ENCODE peak calls at places on chromosomes 3 and 15, in ten cellular contexts. One of them, this sample, is unnamed. For H3K27me3, the result is how much of the 10 kb centered on the place peaks cover.

GRCh38 chr15:47477253-47477652 is 240.1 kb upstream of the SEMA6D start:
- DNase-seq in PC-3: no peak
- DNase-seq in dorsolateral prefrontal cortex: no peak
- DNase-seq in CD4-positive, CD25-positive, alpha-beta regulatory T cell: no peak
- DNase-seq in breast epithelium: no peak
- DNase-seq in GM06990: no peak
- DNase-seq in left ventricle myocardium inferior: no peak
- DNase-seq in psoas muscle: no peak
- DNase-seq in WERI-Rb-1: no peak
- DNase-seq in GM12878: no peak
- DNase-seq in this sample: no peak

GRCh38 chr15:70535071-70535954 is 228.0 kb downstream of the UACA start:
- DNase-seq in PC-3: no peak
- DNase-seq in dorsolateral prefrontal cortex: no peak
- DNase-seq in CD4-positive, CD25-positive, alpha-beta regulatory T cell: peak
- DNase-seq in breast epithelium: no peak
- DNase-seq in GM06990: no peak
- DNase-seq in left ventricle myocardium inferior: no peak
- DNase-seq in psoas muscle: no peak
- DNase-seq in WERI-Rb-1: no peak
- DNase-seq in GM12878: no peak
- DNase-seq in this sample: no peak

GRCh38 chr3:193912621-193913178 is 223.2 kb upstream of the HES1 start:
- DNase-seq in PC-3: no peak
- DNase-seq in dorsolateral prefrontal cortex: no peak
- DNase-seq in CD4-positive, CD25-positive, alpha-beta regulatory T cell: no peak
- DNase-seq in breast epithelium: no peak
- DNase-seq in GM06990: no peak
- DNase-seq in left ventricle myocardium inferior: no peak
- DNase-seq in psoas muscle: no peak
- DNase-seq in WERI-Rb-1: no peak
- DNase-seq in GM12878: no peak
- DNase-seq in this sample: no peak

GRCh38 chr3:59212128-59212764 is 162.4 kb upstream of the CFAP20DC start:
- DNase-seq in PC-3: peak
- DNase-seq in dorsolateral prefrontal cortex: no peak
- DNase-seq in CD4-positive, CD25-positive, alpha-beta regulatory T cell: peak
- DNase-seq in breast epithelium: no peak
- DNase-seq in GM06990: no peak
- DNase-seq in left ventricle myocardium inferior: no peak
- DNase-seq in psoas muscle: no peak
- DNase-seq in WERI-Rb-1: no peak
- DNase-seq in GM12878: peak
- DNase-seq in this sample: no peak

GRCh38 chr3:12993022-12993622 is 80.1 kb downstream of the IQSEC1 start:
- DNase-seq in PC-3: peak
- DNase-seq in dorsolateral prefrontal cortex: no peak
- DNase-seq in CD4-positive, CD25-positive, alpha-beta regulatory T cell: no peak
- DNase-seq in breast epithelium: no peak
- DNase-seq in GM06990: no peak
- DNase-seq in left ventricle myocardium inferior: peak
- DNase-seq in psoas muscle: no peak
- DNase-seq in WERI-Rb-1: no peak
- DNase-seq in GM12878: no peak
- DNase-seq in this sample: no peak

GRCh38 chr3:18389108-18389733 is 35.9 kb downstream of the SATB1 start:
- DNase-seq in PC-3: peak
- DNase-seq in dorsolateral prefrontal cortex: no peak
- DNase-seq in CD4-positive, CD25-positive, alpha-beta regulatory T cell: peak
- DNase-seq in breast epithelium: no peak
- DNase-seq in GM06990: no peak
- DNase-seq in left ventricle myocardium inferior: no peak
- DNase-seq in psoas muscle: no peak
- DNase-seq in WERI-Rb-1: no peak
- DNase-seq in GM12878: no peak
- DNase-seq in this sample: no peak

GRCh38 chr3:16945330-16945729 is 60.6 kb downstream of the PLCL2 start:
- DNase-seq in PC-3: peak
- DNase-seq in dorsolateral prefrontal cortex: no peak
- DNase-seq in CD4-positive, CD25-positive, alpha-beta regulatory T cell: no peak
- DNase-seq in breast epithelium: no peak
- DNase-seq in GM06990: no peak
- DNase-seq in left ventricle myocardium inferior: no peak
- DNase-seq in psoas muscle: no peak
- DNase-seq in WERI-Rb-1: no peak
- DNase-seq in GM12878: no peak
- DNase-seq in this sample: no peak

GRCh38 chr3:11199902-11200678 is 45.8 kb downstream of the HRH1 start:
- DNase-seq in PC-3: no peak
- DNase-seq in dorsolateral prefrontal cortex: no peak
- DNase-seq in CD4-positive, CD25-positive, alpha-beta regulatory T cell: no peak
- DNase-seq in breast epithelium: no peak
- DNase-seq in GM06990: no peak
- DNase-seq in left ventricle myocardium inferior: no peak
- DNase-seq in psoas muscle: no peak
- DNase-seq in WERI-Rb-1: no peak
- DNase-seq in GM12878: no peak
- DNase-seq in this sample: no peak

GRCh38 chr3:135751991-135752390 is 213.5 kb upstream of the PPP2R3A start:
- DNase-seq in PC-3: no peak
- DNase-seq in dorsolateral prefrontal cortex: no peak
- DNase-seq in CD4-positive, CD25-positive, alpha-beta regulatory T cell: no peak
- DNase-seq in breast epithelium: no peak
- DNase-seq in GM06990: no peak
- DNase-seq in left ventricle myocardium inferior: no peak
- DNase-seq in psoas muscle: no peak
- DNase-seq in WERI-Rb-1: no peak
- DNase-seq in GM12878: no peak
- DNase-seq in this sample: no peak
- H3K27me3 ChIP-seq in PC-3: under half
- H3K27me3 ChIP-seq in dorsolateral prefrontal cortex: under half
- H3K27me3 ChIP-seq in CD4-positive, CD25-positive, alpha-beta regulatory T cell: under half
- H3K27me3 ChIP-seq in breast epithelium: under half
- H3K27me3 ChIP-seq in GM06990: under half
- H3K27me3 ChIP-seq in left ventricle myocardium inferior: under half
- H3K27me3 ChIP-seq in psoas muscle: under half
- H3K27me3 ChIP-seq in WERI-Rb-1: under half
- H3K27me3 ChIP-seq in GM12878: under half
- H3K27me3 ChIP-seq in this sample: under half

GRCh38 chr15:29535952-29536351 is 266.3 kb upstream of the NSMCE3 start:
- DNase-seq in PC-3: no peak
- DNase-seq in dorsolateral prefrontal cortex: no peak
- DNase-seq in CD4-positive, CD25-positive, alpha-beta regulatory T cell: no peak
- DNase-seq in breast epithelium: no peak
- DNase-seq in GM06990: no peak
- DNase-seq in left ventricle myocardium inferior: no peak
- DNase-seq in psoas muscle: no peak
- DNase-seq in WERI-Rb-1: no peak
- DNase-seq in GM12878: no peak
- DNase-seq in this sample: no peak

GRCh38 chr15:29540479-29540878 is 270.9 kb upstream of the NSMCE3 start:
- DNase-seq in PC-3: no peak
- DNase-seq in dorsolateral prefrontal cortex: no peak
- DNase-seq in CD4-positive, CD25-positive, alpha-beta regulatory T cell: no peak
- DNase-seq in breast epithelium: no peak
- DNase-seq in GM06990: no peak
- DNase-seq in left ventricle myocardium inferior: no peak
- DNase-seq in psoas muscle: no peak
- DNase-seq in WERI-Rb-1: no peak
- DNase-seq in GM12878: no peak
- DNase-seq in this sample: no peak

GRCh38 chr15:29541309-29541708 is 271.7 kb upstream of the NSMCE3 start:
- DNase-seq in PC-3: no peak
- DNase-seq in dorsolateral prefrontal cortex: no peak
- DNase-seq in CD4-positive, CD25-positive, alpha-beta regulatory T cell: no peak
- DNase-seq in breast epithelium: no peak
- DNase-seq in GM06990: no peak
- DNase-seq in left ventricle myocardium inferior: no peak
- DNase-seq in psoas muscle: no peak
- DNase-seq in WERI-Rb-1: no peak
- DNase-seq in GM12878: no peak
- DNase-seq in this sample: no peak

GRCh38 chr15:29538110-29538509 is 268.5 kb upstream of the NSMCE3 start:
- DNase-seq in PC-3: no peak
- DNase-seq in dorsolateral prefrontal cortex: no peak
- DNase-seq in CD4-positive, CD25-positive, alpha-beta regulatory T cell: no peak
- DNase-seq in breast epithelium: no peak
- DNase-seq in GM06990: no peak
- DNase-seq in left ventricle myocardium inferior: no peak
- DNase-seq in psoas muscle: no peak
- DNase-seq in WERI-Rb-1: no peak
- DNase-seq in GM12878: no peak
- DNase-seq in this sample: no peak

GRCh38 chr15:29539736-29540135 is 270.1 kb upstream of the NSMCE3 start:
- DNase-seq in PC-3: no peak
- DNase-seq in dorsolateral prefrontal cortex: no peak
- DNase-seq in CD4-positive, CD25-positive, alpha-beta regulatory T cell: no peak
- DNase-seq in breast epithelium: no peak
- DNase-seq in GM06990: no peak
- DNase-seq in left ventricle myocardium inferior: no peak
- DNase-seq in psoas muscle: no peak
- DNase-seq in WERI-Rb-1: no peak
- DNase-seq in GM12878: no peak
- DNase-seq in this sample: no peak
- H3K27me3 ChIP-seq in PC-3: half or more
- H3K27me3 ChIP-seq in dorsolateral prefrontal cortex: under half
- H3K27me3 ChIP-seq in CD4-positive, CD25-positive, alpha-beta regulatory T cell: under half
- H3K27me3 ChIP-seq in breast epithelium: under half
- H3K27me3 ChIP-seq in GM06990: under half
- H3K27me3 ChIP-seq in left ventricle myocardium inferior: under half
- H3K27me3 ChIP-seq in psoas muscle: under half
- H3K27me3 ChIP-seq in WERI-Rb-1: half or more
- H3K27me3 ChIP-seq in GM12878: under half
- H3K27me3 ChIP-seq in this sample: under half

GRCh38 chr3:165193392-165194268 is 2.6 kb downstream of the SLITRK3 start:
- DNase-seq in PC-3: no peak
- DNase-seq in dorsolateral prefrontal cortex: no peak
- DNase-seq in CD4-positive, CD25-positive, alpha-beta regulatory T cell: no peak
- DNase-seq in breast epithelium: no peak
- DNase-seq in GM06990: no peak
- DNase-seq in left ventricle myocardium inferior: no peak
- DNase-seq in psoas muscle: no peak
- DNase-seq in WERI-Rb-1: no peak
- DNase-seq in GM12878: no peak
- DNase-seq in this sample: no peak

GRCh38 chr3:165194477-165195135 is 1.6 kb downstream of the SLITRK3 start:
- DNase-seq in PC-3: no peak
- DNase-seq in dorsolateral prefrontal cortex: no peak
- DNase-seq in CD4-positive, CD25-positive, alpha-beta regulatory T cell: no peak
- DNase-seq in breast epithelium: no peak
- DNase-seq in GM06990: no peak
- DNase-seq in left ventricle myocardium inferior: no peak
- DNase-seq in psoas muscle: no peak
- DNase-seq in WERI-Rb-1: no peak
- DNase-seq in GM12878: no peak
- DNase-seq in this sample: no peak

GRCh38 chr3:165196577-165197561 is 685 bp upstream of the SLITRK3 start:
- DNase-seq in PC-3: no peak
- DNase-seq in dorsolateral prefrontal cortex: no peak
- DNase-seq in CD4-positive, CD25-positive, alpha-beta regulatory T cell: no peak
- DNase-seq in breast epithelium: no peak
- DNase-seq in GM06990: no peak
- DNase-seq in left ventricle myocardium inferior: no peak
- DNase-seq in psoas muscle: peak
- DNase-seq in WERI-Rb-1: peak
- DNase-seq in GM12878: no peak
- DNase-seq in this sample: no peak

GRCh38 chr3:165195628-165196576 is at the start of gene SLITRK3:
- DNase-seq in PC-3: no peak
- DNase-seq in dorsolateral prefrontal cortex: no peak
- DNase-seq in CD4-positive, CD25-positive, alpha-beta regulatory T cell: no peak
- DNase-seq in breast epithelium: no peak
- DNase-seq in GM06990: no peak
- DNase-seq in left ventricle myocardium inferior: no peak
- DNase-seq in psoas muscle: no peak
- DNase-seq in WERI-Rb-1: peak
- DNase-seq in GM12878: no peak
- DNase-seq in this sample: no peak

DNA sequence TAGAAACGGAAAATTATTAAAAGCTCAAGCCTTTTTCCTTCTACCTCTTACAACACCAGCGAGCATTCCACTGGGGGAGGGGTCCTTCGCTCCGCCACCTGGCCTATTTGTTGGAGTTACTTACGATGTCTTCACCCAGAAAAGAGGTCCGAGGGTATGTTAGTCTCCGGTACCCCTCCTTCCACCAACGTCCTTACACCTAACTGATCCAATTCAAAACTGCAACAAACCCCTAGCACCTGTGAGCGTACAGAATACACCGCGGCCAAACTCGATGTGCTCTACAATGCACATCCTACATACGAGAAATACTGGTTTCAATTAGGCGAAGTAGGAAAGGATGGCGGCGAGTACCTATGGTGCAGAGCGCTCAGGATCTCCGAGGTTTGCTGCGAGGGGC is 958 bp downstream of the SLITRK3 start:
- DNase-seq in PC-3: no peak
- DNase-seq in dorsolateral prefrontal cortex: no peak
- DNase-seq in CD4-positive, CD25-positive, alpha-beta regulatory T cell: no peak
- DNase-seq in breast epithelium: no peak
- DNase-seq in GM06990: no peak
- DNase-seq in left ventricle myocardium inferior: no peak
- DNase-seq in psoas muscle: no peak
- DNase-seq in WERI-Rb-1: no peak
- DNase-seq in GM12878: no peak
- DNase-seq in this sample: no peak
- H3K27me3 ChIP-seq in PC-3: under half
- H3K27me3 ChIP-seq in dorsolateral prefrontal cortex: under half
- H3K27me3 ChIP-seq in CD4-positive, CD25-positive, alpha-beta regulatory T cell: under half
- H3K27me3 ChIP-seq in breast epithelium: under half
- H3K27me3 ChIP-seq in GM06990: under half
- H3K27me3 ChIP-seq in left ventricle myocardium inferior: half or more
- H3K27me3 ChIP-seq in psoas muscle: under half
- H3K27me3 ChIP-seq in WERI-Rb-1: under half
- H3K27me3 ChIP-seq in GM12878: under half
- H3K27me3 ChIP-seq in this sample: under half

GRCh38 chr3:57080171-57080570 is 19.7 kb downstream of the SPATA12 start:
- DNase-seq in PC-3: no peak
- DNase-seq in dorsolateral prefrontal cortex: no peak
- DNase-seq in CD4-positive, CD25-positive, alpha-beta regulatory T cell: no peak
- DNase-seq in breast epithelium: no peak
- DNase-seq in GM06990: no peak
- DNase-seq in left ventricle myocardium inferior: no peak
- DNase-seq in psoas muscle: no peak
- DNase-seq in WERI-Rb-1: no peak
- DNase-seq in GM12878: no peak
- DNase-seq in this sample: no peak

GRCh38 chr3:57079221-57079831 is 18.9 kb downstream of the SPATA12 start:
- DNase-seq in PC-3: peak
- DNase-seq in dorsolateral prefrontal cortex: no peak
- DNase-seq in CD4-positive, CD25-positive, alpha-beta regulatory T cell: no peak
- DNase-seq in breast epithelium: peak
- DNase-seq in GM06990: peak
- DNase-seq in left ventricle myocardium inferior: peak
- DNase-seq in psoas muscle: peak
- DNase-seq in WERI-Rb-1: peak
- DNase-seq in GM12878: no peak
- DNase-seq in this sample: peak

GRCh38 chr3:57077630-57078365 is 17.3 kb downstream of the SPATA12 start:
- DNase-seq in PC-3: no peak
- DNase-seq in dorsolateral prefrontal cortex: no peak
- DNase-seq in CD4-positive, CD25-positive, alpha-beta regulatory T cell: no peak
- DNase-seq in breast epithelium: no peak
- DNase-seq in GM06990: no peak
- DNase-seq in left ventricle myocardium inferior: no peak
- DNase-seq in psoas muscle: no peak
- DNase-seq in WERI-Rb-1: no peak
- DNase-seq in GM12878: no peak
- DNase-seq in this sample: no peak

GRCh38 chr3:57076422-57076951 is 16.0 kb downstream of the SPATA12 start:
- DNase-seq in PC-3: no peak
- DNase-seq in dorsolateral prefrontal cortex: no peak
- DNase-seq in CD4-positive, CD25-positive, alpha-beta regulatory T cell: no peak
- DNase-seq in breast epithelium: no peak
- DNase-seq in GM06990: no peak
- DNase-seq in left ventricle myocardium inferior: no peak
- DNase-seq in psoas muscle: no peak
- DNase-seq in WERI-Rb-1: no peak
- DNase-seq in GM12878: no peak
- DNase-seq in this sample: no peak

DNA sequence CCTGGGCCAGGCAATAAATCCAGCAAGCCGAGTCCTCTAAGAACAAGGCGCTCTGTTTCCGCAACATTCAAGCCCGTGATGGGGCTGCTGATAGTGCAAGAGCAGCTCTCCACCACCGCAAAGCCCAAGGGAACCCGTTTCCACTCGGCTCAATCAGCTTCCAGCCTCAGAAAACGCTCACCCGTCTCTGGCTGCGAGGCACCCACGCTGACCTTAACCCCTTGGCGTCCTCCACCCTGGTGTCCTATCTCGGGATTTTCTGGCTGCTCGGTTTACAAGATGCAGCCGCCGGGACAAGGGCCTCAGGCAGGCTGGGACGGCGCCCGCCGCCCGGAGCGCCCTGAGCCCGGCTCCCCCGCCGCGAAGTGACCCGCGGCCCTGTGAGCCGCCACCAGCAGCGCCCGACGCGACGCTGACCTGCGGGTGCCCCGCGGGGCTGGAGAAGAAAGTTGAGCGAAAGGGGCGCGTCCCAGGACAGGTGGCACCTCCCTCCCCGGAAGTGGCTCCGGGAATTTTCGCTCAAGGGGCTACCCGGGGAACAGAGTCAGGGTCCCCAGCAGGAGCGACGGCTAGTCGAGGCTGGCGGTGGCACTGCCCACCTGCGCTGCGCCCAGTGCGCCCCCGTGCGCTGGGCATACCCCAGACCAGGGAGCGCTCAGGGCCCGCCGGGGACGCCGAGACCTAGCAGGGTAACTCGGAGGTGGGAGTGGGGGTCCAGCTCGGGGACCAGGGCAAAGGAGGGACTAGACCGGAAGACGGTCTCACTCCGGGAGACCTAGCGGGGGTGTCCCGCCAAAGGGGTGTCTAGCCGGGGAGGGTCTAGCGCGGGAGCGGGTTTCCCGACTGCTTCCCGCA is 18.1 kb downstream of the SPATA12 start:
- DNase-seq in PC-3: peak
- DNase-seq in dorsolateral prefrontal cortex: peak
- DNase-seq in CD4-positive, CD25-positive, alpha-beta regulatory T cell: peak
- DNase-seq in breast epithelium: peak
- DNase-seq in GM06990: peak
- DNase-seq in left ventricle myocardium inferior: peak
- DNase-seq in psoas muscle: peak
- DNase-seq in WERI-Rb-1: peak
- DNase-seq in GM12878: no peak
- DNase-seq in this sample: peak
- H3K27me3 ChIP-seq in PC-3: under half
- H3K27me3 ChIP-seq in dorsolateral prefrontal cortex: under half
- H3K27me3 ChIP-seq in CD4-positive, CD25-positive, alpha-beta regulatory T cell: under half
- H3K27me3 ChIP-seq in breast epithelium: under half
- H3K27me3 ChIP-seq in GM06990: under half
- H3K27me3 ChIP-seq in left ventricle myocardium inferior: under half
- H3K27me3 ChIP-seq in psoas muscle: under half
- H3K27me3 ChIP-seq in WERI-Rb-1: under half
- H3K27me3 ChIP-seq in GM12878: under half
- H3K27me3 ChIP-seq in this sample: under half